ENCODE peak calls at places on chromosomes 6 and 20, in ten cellular contexts. M is NCI-H2081; D is foreskin fibroblast; P is epithelial cell of proximal tubule; G is colonic mucosa; C is HFF-Myc; L is astrocyte of the spinal cord; N is EH; H is HCT116; I is effector memory CD8-positive, alpha-beta T cell. Y is an unnamed sample.

GRCh38 chr6:10414766-10415592 is at the start of gene TFAP2A:
- DNase-seq in C (peak; percentile 76), G (no peak), D (peak; percentile 72), P (no peak), M (no peak), H (no peak), L (no peak), N (peak; percentile 92), I (no peak), Y (no peak)

GRCh38 chr20:15107952-15108351 is 770.5 kb upstream of the FLRT3 start:
- DNase-seq in H (no peak), G (no peak), I (no peak), D (no peak), M (no peak), L (no peak), C (no peak), P (no peak), N (no peak), Y (no peak)

GRCh38 chr6:157978021-157978783 is 3.5 kb upstream of the SYNJ2 start:
- DNase-seq in M (no peak), G (no peak), H (no peak), N (peak; percentile 15), I (no peak), C (no peak), D (no peak), L (no peak), P (no peak), Y (no peak)

GRCh38 chr6:5996701-5997419 is 9.9 kb downstream of the NRN1 start:
- DNase-seq in D (no peak), L (peak; percentile 39), I (peak; percentile 10), M (peak; percentile 77), C (no peak), N (peak; percentile 50), G (no peak), P (no peak), H (no peak), Y (no peak)

GRCh38 chr6:33822575-33823395 is 19.0 kb upstream of the MLN start:
- DNase-seq in I (no peak), N (peak; percentile 46), M (no peak), D (no peak), L (no peak), G (no peak), H (peak; percentile 66), P (no peak), C (no peak), Y (no peak)

GRCh38 chr6:128463942-128464341 is 56.5 kb downstream of the PTPRK start:
- DNase-seq in I (no peak), N (peak; percentile 25), L (peak; percentile 8), C (no peak), H (no peak), G (no peak), M (no peak), D (no peak), P (peak; percentile 10), Y (no peak)

GRCh38 chr6:33851959-33852358 is 48.2 kb upstream of the MLN start:
- DNase-seq in C (no peak), P (no peak), H (peak; percentile 31), I (peak; percentile 21), N (peak; percentile 47), G (peak; percentile 27), D (no peak), L (no peak), M (no peak), Y (no peak)

GRCh38 chr6:6515691-6516607 is 72.6 kb upstream of the LY86 start:
- DNase-seq in L (no peak), C (no peak), H (no peak), D (no peak), G (no peak), M (no peak), I (no peak), P (no peak), N (no peak), Y (no peak)

GRCh38 chr6:96923871-96924493 is 546 bp upstream of the KLHL32 start:
- DNase-seq in P (no peak), G (no peak), N (no peak), M (no peak), I (no peak), C (no peak), H (no peak), L (no peak), D (no peak), Y (no peak)